ENCODE peak calls at places on chromosomes 2 and 18, in nine cellular contexts. One of them, this sample, is unnamed.

GRCh38 chr2:171403181-171403580 is 30.6 kb downstream of the METTL8 start:
- DNase-seq in upper lobe of left lung: no peak
- DNase-seq in ovary: no peak
- DNase-seq in IMR-90: peak
- DNase-seq in uterus: no peak
- DNase-seq in esophagus muscularis mucosa: no peak
- DNase-seq in Peyer's patch: no peak
- DNase-seq in endothelial cell of umbilical vein: peak
- DNase-seq in transverse colon: no peak
- DNase-seq in this sample: no peak

GRCh38 chr18:70135604-70136003 is 69.9 kb downstream of the RTTN start:
- DNase-seq in upper lobe of left lung: no peak
- DNase-seq in ovary: no peak
- DNase-seq in IMR-90: no peak
- DNase-seq in uterus: no peak
- DNase-seq in esophagus muscularis mucosa: no peak
- DNase-seq in Peyer's patch: no peak
- DNase-seq in endothelial cell of umbilical vein: peak
- DNase-seq in transverse colon: no peak
- DNase-seq in this sample: no peak

GRCh38 chr2:3179626-3180025 is 198.0 kb downstream of the EIPR1 start:
- DNase-seq in upper lobe of left lung: no peak
- DNase-seq in ovary: no peak
- DNase-seq in IMR-90: no peak
- DNase-seq in uterus: no peak
- DNase-seq in esophagus muscularis mucosa: no peak
- DNase-seq in Peyer's patch: no peak
- DNase-seq in endothelial cell of umbilical vein: no peak
- DNase-seq in transverse colon: no peak
- DNase-seq in this sample: no peak

GRCh38 chr18:21110667-21111350 is 804 bp downstream of the ROCK1 start:
- DNase-seq in upper lobe of left lung: peak
- DNase-seq in ovary: no peak
- DNase-seq in IMR-90: peak
- DNase-seq in uterus: no peak
- DNase-seq in esophagus muscularis mucosa: no peak
- DNase-seq in Peyer's patch: peak
- DNase-seq in endothelial cell of umbilical vein: no peak
- DNase-seq in transverse colon: peak
- DNase-seq in this sample: peak

GRCh38 chr2:75238670-75239330 is 39.5 kb upstream of the TACR1 start:
- DNase-seq in upper lobe of left lung: no peak
- DNase-seq in ovary: no peak
- DNase-seq in IMR-90: peak
- DNase-seq in uterus: no peak
- DNase-seq in esophagus muscularis mucosa: no peak
- DNase-seq in Peyer's patch: no peak
- DNase-seq in endothelial cell of umbilical vein: no peak
- DNase-seq in transverse colon: no peak
- DNase-seq in this sample: no peak

GRCh38 chr2:146527166-146527565 is 1317.7 kb upstream of the ACVR2A start:
- DNase-seq in upper lobe of left lung: no peak
- DNase-seq in ovary: no peak
- DNase-seq in IMR-90: peak
- DNase-seq in uterus: no peak
- DNase-seq in esophagus muscularis mucosa: no peak
- DNase-seq in Peyer's patch: no peak
- DNase-seq in endothelial cell of umbilical vein: no peak
- DNase-seq in transverse colon: no peak
- DNase-seq in this sample: no peak

GRCh38 chr18:8631265-8631664 is 22.0 kb downstream of the RAB12 start:
- DNase-seq in upper lobe of left lung: no peak
- DNase-seq in ovary: no peak
- DNase-seq in IMR-90: no peak
- DNase-seq in uterus: no peak
- DNase-seq in esophagus muscularis mucosa: no peak
- DNase-seq in Peyer's patch: no peak
- DNase-seq in endothelial cell of umbilical vein: no peak
- DNase-seq in transverse colon: no peak
- DNase-seq in this sample: no peak

GRCh38 chr2:209591021-209591420 is 167.2 kb downstream of the MAP2 start:
- DNase-seq in upper lobe of left lung: no peak
- DNase-seq in ovary: no peak
- DNase-seq in IMR-90: no peak
- DNase-seq in uterus: no peak
- DNase-seq in esophagus muscularis mucosa: no peak
- DNase-seq in Peyer's patch: no peak
- DNase-seq in endothelial cell of umbilical vein: no peak
- DNase-seq in transverse colon: no peak
- DNase-seq in this sample: no peak

GRCh38 chr2:60552096-60552850 is 1.2 kb downstream of the BCL11A start:
- DNase-seq in upper lobe of left lung: peak
- DNase-seq in ovary: no peak
- DNase-seq in IMR-90: no peak
- DNase-seq in uterus: no peak
- DNase-seq in esophagus muscularis mucosa: no peak
- DNase-seq in Peyer's patch: peak
- DNase-seq in endothelial cell of umbilical vein: peak
- DNase-seq in transverse colon: no peak
- DNase-seq in this sample: no peak

GRCh38 chr2:60550151-60550983 is 3.1 kb downstream of the BCL11A start:
- DNase-seq in upper lobe of left lung: peak
- DNase-seq in ovary: peak
- DNase-seq in IMR-90: peak
- DNase-seq in uterus: peak
- DNase-seq in esophagus muscularis mucosa: no peak
- DNase-seq in Peyer's patch: peak
- DNase-seq in endothelial cell of umbilical vein: peak
- DNase-seq in transverse colon: peak
- DNase-seq in this sample: peak

GRCh38 chr2:60551241-60552095 is 2.0 kb downstream of the BCL11A start:
- DNase-seq in upper lobe of left lung: peak
- DNase-seq in ovary: peak
- DNase-seq in IMR-90: no peak
- DNase-seq in uterus: no peak
- DNase-seq in esophagus muscularis mucosa: no peak
- DNase-seq in Peyer's patch: peak
- DNase-seq in endothelial cell of umbilical vein: no peak
- DNase-seq in transverse colon: peak
- DNase-seq in this sample: peak

GRCh38 chr2:60549250-60550150 is 4.0 kb downstream of the BCL11A start:
- DNase-seq in upper lobe of left lung: peak
- DNase-seq in ovary: peak
- DNase-seq in IMR-90: no peak
- DNase-seq in uterus: no peak
- DNase-seq in esophagus muscularis mucosa: no peak
- DNase-seq in Peyer's patch: peak
- DNase-seq in endothelial cell of umbilical vein: peak
- DNase-seq in transverse colon: peak
- DNase-seq in this sample: peak

DNA sequence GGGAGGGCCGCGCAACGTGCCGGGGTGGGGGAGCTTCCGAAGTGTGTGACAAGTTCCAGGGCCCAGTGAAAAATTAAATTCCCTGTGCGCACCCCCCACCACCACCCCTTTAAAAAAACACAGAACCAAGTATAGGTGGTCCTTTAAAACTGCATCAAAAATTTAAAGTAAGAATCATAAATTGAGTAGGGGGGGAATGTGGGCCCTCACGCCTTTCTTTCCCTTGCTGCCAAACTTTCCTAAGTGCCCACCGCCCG is 2.5 kb downstream of the BCL11A start:
- DNase-seq in upper lobe of left lung: no peak
- DNase-seq in ovary: no peak
- DNase-seq in IMR-90: no peak
- DNase-seq in uterus: no peak
- DNase-seq in esophagus muscularis mucosa: no peak
- DNase-seq in Peyer's patch: no peak
- DNase-seq in endothelial cell of umbilical vein: no peak
- DNase-seq in transverse colon: no peak
- DNase-seq in this sample: no peak
- H3K27ac ChIP-seq in upper lobe of left lung: no peak
- H3K27ac ChIP-seq in ovary: no peak
- H3K27ac ChIP-seq in IMR-90: no peak
- H3K27ac ChIP-seq in uterus: no peak
- H3K27ac ChIP-seq in esophagus muscularis mucosa: peak
- H3K27ac ChIP-seq in Peyer's patch: peak
- H3K27ac ChIP-seq in endothelial cell of umbilical vein: no peak
- H3K27ac ChIP-seq in transverse colon: peak
- H3K27ac ChIP-seq in this sample: peak

GRCh38 chr2:127270663-127271062 is 23.3 kb downstream of the ERCC3 start:
- DNase-seq in upper lobe of left lung: no peak
- DNase-seq in ovary: no peak
- DNase-seq in IMR-90: no peak
- DNase-seq in uterus: no peak
- DNase-seq in esophagus muscularis mucosa: no peak
- DNase-seq in Peyer's patch: no peak
- DNase-seq in endothelial cell of umbilical vein: no peak
- DNase-seq in transverse colon: no peak
- DNase-seq in this sample: no peak
- TF ChIP-seq CTCF in upper lobe of left lung: no peak
- TF ChIP-seq CTCF in ovary: no peak
- TF ChIP-seq CTCF in IMR-90: no peak
- TF ChIP-seq CTCF in uterus: no peak
- TF ChIP-seq CTCF in esophagus muscularis mucosa: no peak
- TF ChIP-seq CTCF in Peyer's patch: no peak
- TF ChIP-seq CTCF in endothelial cell of umbilical vein: no peak
- TF ChIP-seq CTCF in transverse colon: peak
- TF ChIP-seq CTCF in this sample: no peak

GRCh38 chr18:63951302-63951705 is 2.2 kb downstream of the HMSD start:
- DNase-seq in upper lobe of left lung: no peak
- DNase-seq in ovary: no peak
- DNase-seq in IMR-90: peak
- DNase-seq in uterus: no peak
- DNase-seq in esophagus muscularis mucosa: no peak
- DNase-seq in Peyer's patch: no peak
- DNase-seq in endothelial cell of umbilical vein: no peak
- DNase-seq in transverse colon: no peak
- DNase-seq in this sample: no peak

GRCh38 chr18:63949068-63949737 is at the start of gene HMSD:
- DNase-seq in upper lobe of left lung: peak
- DNase-seq in ovary: peak
- DNase-seq in IMR-90: no peak
- DNase-seq in uterus: peak
- DNase-seq in esophagus muscularis mucosa: no peak
- DNase-seq in Peyer's patch: peak
- DNase-seq in endothelial cell of umbilical vein: peak
- DNase-seq in transverse colon: peak
- DNase-seq in this sample: no peak

DNA sequence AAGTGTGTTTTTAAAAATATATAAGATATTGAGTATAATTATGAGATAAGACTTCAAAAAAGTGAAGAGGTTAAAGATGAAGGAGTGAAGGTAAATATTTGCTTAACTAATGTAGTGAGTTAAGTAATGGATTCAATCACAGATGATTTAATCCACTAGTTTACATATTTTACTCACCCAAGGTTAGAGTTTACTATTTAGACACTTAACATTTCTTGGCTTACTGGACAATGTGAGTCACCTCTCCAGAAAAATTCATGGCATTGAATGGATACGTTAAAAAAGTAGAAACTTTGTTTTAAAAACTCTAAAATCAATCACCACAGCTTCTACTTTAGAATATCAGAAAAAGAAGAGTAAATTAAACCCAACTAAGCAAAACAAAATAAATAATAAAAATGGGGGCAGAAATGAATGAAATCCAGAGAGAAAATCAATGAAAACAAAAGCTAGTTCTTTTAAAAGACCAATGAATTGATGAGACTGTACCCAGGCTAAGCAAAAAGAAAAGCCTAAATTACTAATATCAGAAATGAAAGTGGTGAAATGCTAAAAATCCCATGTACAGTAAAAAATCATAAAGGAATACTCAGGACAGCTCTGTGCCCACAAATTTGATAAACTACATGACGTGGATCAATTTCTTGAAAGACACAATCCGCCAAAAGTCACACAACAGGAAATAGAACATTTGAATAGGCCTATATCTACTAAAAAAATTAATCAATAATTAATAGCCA is 1.9 kb upstream of the HMSD start:
- DNase-seq in upper lobe of left lung: no peak
- DNase-seq in ovary: no peak
- DNase-seq in IMR-90: peak
- DNase-seq in uterus: no peak
- DNase-seq in esophagus muscularis mucosa: no peak
- DNase-seq in Peyer's patch: no peak
- DNase-seq in endothelial cell of umbilical vein: no peak
- DNase-seq in transverse colon: no peak
- DNase-seq in this sample: no peak
- TF ChIP-seq POLR2A in upper lobe of left lung: no peak
- TF ChIP-seq POLR2A in ovary: no peak
- TF ChIP-seq POLR2A in IMR-90: no peak
- TF ChIP-seq POLR2A in uterus: no peak
- TF ChIP-seq POLR2A in esophagus muscularis mucosa: no peak
- TF ChIP-seq POLR2A in Peyer's patch: no peak
- TF ChIP-seq POLR2A in endothelial cell of umbilical vein: no peak
- TF ChIP-seq POLR2A in transverse colon: no peak
- TF ChIP-seq POLR2A in this sample: no peak

GRCh38 chr2:168583064-168583709 is 127.1 kb downstream of the CERS6 start:
- DNase-seq in upper lobe of left lung: no peak
- DNase-seq in ovary: no peak
- DNase-seq in IMR-90: peak
- DNase-seq in uterus: no peak
- DNase-seq in esophagus muscularis mucosa: no peak
- DNase-seq in Peyer's patch: no peak
- DNase-seq in endothelial cell of umbilical vein: no peak
- DNase-seq in transverse colon: no peak
- DNase-seq in this sample: no peak

GRCh38 chr2:168585700-168586099 is 129.6 kb downstream of the CERS6 start:
- DNase-seq in upper lobe of left lung: no peak
- DNase-seq in ovary: no peak
- DNase-seq in IMR-90: no peak
- DNase-seq in uterus: no peak
- DNase-seq in esophagus muscularis mucosa: no peak
- DNase-seq in Peyer's patch: no peak
- DNase-seq in endothelial cell of umbilical vein: no peak
- DNase-seq in transverse colon: no peak
- DNase-seq in this sample: no peak

GRCh38 chr2:168587302-168587701 is 131.2 kb downstream of the CERS6 start:
- DNase-seq in upper lobe of left lung: no peak
- DNase-seq in ovary: no peak
- DNase-seq in IMR-90: no peak
- DNase-seq in uterus: no peak
- DNase-seq in esophagus muscularis mucosa: no peak
- DNase-seq in Peyer's patch: no peak
- DNase-seq in endothelial cell of umbilical vein: no peak
- DNase-seq in transverse colon: no peak
- DNase-seq in this sample: no peak

GRCh38 chr2:168583710-168584521 is 127.8 kb downstream of the CERS6 start:
- DNase-seq in upper lobe of left lung: no peak
- DNase-seq in ovary: no peak
- DNase-seq in IMR-90: peak
- DNase-seq in uterus: peak
- DNase-seq in esophagus muscularis mucosa: no peak
- DNase-seq in Peyer's patch: no peak
- DNase-seq in endothelial cell of umbilical vein: peak
- DNase-seq in transverse colon: peak
- DNase-seq in this sample: no peak

DNA sequence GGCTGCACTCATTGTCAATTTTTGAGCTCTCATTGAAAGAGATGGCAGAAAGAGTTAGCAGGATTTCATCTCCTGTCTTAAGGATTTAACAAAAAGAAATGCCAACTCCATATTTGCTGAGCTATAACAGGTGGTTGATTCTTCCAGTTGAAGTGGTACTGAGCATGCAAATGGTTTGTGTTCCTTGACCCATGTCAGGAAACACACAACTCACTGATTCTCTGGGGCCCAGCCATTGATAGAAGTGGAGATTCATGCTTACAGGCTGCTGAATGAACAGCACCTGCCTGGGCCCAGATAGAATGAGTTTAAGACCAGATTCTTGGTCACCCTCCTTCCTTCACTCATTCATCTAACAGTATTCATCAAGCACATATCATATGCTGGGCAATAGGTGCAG is 128.9 kb downstream of the CERS6 start:
- DNase-seq in upper lobe of left lung: no peak
- DNase-seq in ovary: no peak
- DNase-seq in IMR-90: no peak
- DNase-seq in uterus: no peak
- DNase-seq in esophagus muscularis mucosa: no peak
- DNase-seq in Peyer's patch: no peak
- DNase-seq in endothelial cell of umbilical vein: no peak
- DNase-seq in transverse colon: no peak
- DNase-seq in this sample: no peak
- H3K27ac ChIP-seq in upper lobe of left lung: no peak
- H3K27ac ChIP-seq in ovary: no peak
- H3K27ac ChIP-seq in IMR-90: no peak
- H3K27ac ChIP-seq in uterus: no peak
- H3K27ac ChIP-seq in esophagus muscularis mucosa: no peak
- H3K27ac ChIP-seq in Peyer's patch: no peak
- H3K27ac ChIP-seq in endothelial cell of umbilical vein: no peak
- H3K27ac ChIP-seq in transverse colon: no peak
- H3K27ac ChIP-seq in this sample: no peak

This sample was measured in prostate gland.